ENCODE peak calls at places on chromosomes 1 and 21, in eight cellular contexts. E is endodermal cell; P is adrenal gland; K is CD8-positive, alpha-beta T cell; D is Caco-2; F is esophagus muscularis mucosa; W is cardiac fibroblast; A is AG04449. X is an unnamed sample.

GRCh38 chr1:40712405-40712944 is 21.0 kb downstream of the NFYC start:
- DNase-seq in F (no peak), E (no peak), A (no peak), K (no peak), P (peak), W (no peak), D (no peak), X (no peak)

GRCh38 chr1:5781079-5781478 is 211.1 kb downstream of the NPHP4 start:
- DNase-seq in E (no peak), D (no peak), W (no peak), K (no peak), A (no peak), F (no peak), P (no peak), X (no peak)

GRCh38 chr1:79043506-79043905 is 37.0 kb upstream of the ADGRL4 start:
- DNase-seq in F (no peak), D (no peak), A (peak), K (no peak), E (no peak), W (peak), P (no peak), X (no peak)

GRCh38 chr1:6497215-6497866 is 5.9 kb upstream of the PLEKHG5 start:
- DNase-seq in A (no peak), W (peak), F (no peak), K (peak), P (peak), D (peak), E (peak), X (no peak)

GRCh38 chr1:200184196-200184595 is 156.7 kb downstream of the NR5A2 start:
- DNase-seq in A (no peak), F (no peak), W (peak), K (no peak), D (no peak), P (peak), E (no peak), X (no peak)

GRCh38 chr1:203289281-203289981 is 15.9 kb upstream of the BTG2 start:
- DNase-seq in F (no peak), E (peak), P (no peak), A (no peak), D (no peak), K (peak), W (no peak), X (peak)

GRCh38 chr1:216805233-216805632 is 82.0 kb upstream of the ESRRG start:
- DNase-seq in K (no peak), E (no peak), A (no peak), F (no peak), W (no peak), D (no peak), P (no peak), X (no peak)

GRCh38 chr1:118825619-118826018 is 162.5 kb downstream of the TBX15 start:
- DNase-seq in K (no peak), P (no peak), W (no peak), D (no peak), A (no peak), F (no peak), E (no peak), X (no peak)

GRCh38 chr1:187605736-187606135 is 777.0 kb downstream of the PLA2G4A start:
- DNase-seq in A (no peak), D (no peak), W (no peak), P (no peak), K (no peak), E (no peak), F (no peak), X (no peak)

GRCh38 chr1:10634428-10635384 is 160.0 kb downstream of the PEX14 start:
- DNase-seq in P (no peak), E (no peak), K (no peak), D (no peak), F (no peak), W (no peak), A (no peak), X (no peak)

GRCh38 chr21:46185717-46186116 is 1.5 kb upstream of the SPATC1L start:
- DNase-seq in A (no peak), W (no peak), K (no peak), D (no peak), P (no peak), F (peak), E (no peak), X (no peak)

GRCh38 chr1:9426291-9426711 is 113.0 kb upstream of the SLC25A33 start:
- DNase-seq in F (no peak), P (no peak), D (no peak), E (no peak), W (peak), A (no peak), K (peak), X (peak)

GRCh38 chr1:115642168-115643072 is 650 bp downstream of the VANGL1 start:
- DNase-seq in E (peak), K (peak), D (peak), A (no peak), P (peak), F (peak), W (peak), X (peak)

GRCh38 chr1:53469373-53469772 is 10.2 kb downstream of the DMRTB1 start:
- DNase-seq in K (no peak), W (no peak), F (no peak), A (no peak), P (no peak), D (no peak), E (peak), X (no peak)

GRCh38 chr1:30791853-30792252 is 34.3 kb upstream of the LAPTM5 start:
- DNase-seq in W (no peak), E (no peak), P (no peak), F (no peak), D (no peak), K (no peak), A (no peak), X (no peak)

GRCh38 chr1:54487571-54488050 is 60.4 kb upstream of the ACOT11 start:
- DNase-seq in A (no peak), P (peak), W (no peak), K (no peak), D (no peak), E (peak), F (no peak), X (no peak)

GRCh38 chr1:34268311-34269042 is 91.8 kb downstream of the C1orf94 start:
- DNase-seq in F (peak), D (no peak), E (peak), P (no peak), K (no peak), A (peak), W (no peak), X (no peak)

GRCh38 chr1:16922885-16923431 is 1.2 kb downstream of the CROCC start:
- DNase-seq in F (no peak), P (no peak), E (no peak), A (no peak), D (no peak), W (no peak), K (no peak), X (no peak)

GRCh38 chr1:161086457-161086856 is 2.9 kb downstream of the NECTIN4 start:
- DNase-seq in P (no peak), D (no peak), E (no peak), A (no peak), K (no peak), W (no peak), F (no peak), X (no peak)

GRCh38 chr1:20530261-20530660 is 22.1 kb upstream of the FAM43B start:
- DNase-seq in E (no peak), W (no peak), K (no peak), F (no peak), P (no peak), A (no peak), D (no peak), X (no peak)

GRCh38 chr1:15610167-15610566 is 7.1 kb upstream of the DDI2 start:
- DNase-seq in W (no peak), P (no peak), E (no peak), A (no peak), K (no peak), D (no peak), F (no peak), X (no peak)

GRCh38 chr1:166730299-166730888 is 108.9 kb upstream of the POGK start:
- DNase-seq in K (no peak), W (peak), D (no peak), F (no peak), E (peak), P (no peak), A (no peak), X (no peak)

GRCh38 chr21:38159355-38159754 is 97.4 kb upstream of the KCNJ15 start:
- DNase-seq in E (peak), F (no peak), K (peak), P (peak), D (peak), W (peak), A (peak), X (peak)

GRCh38 chr1:208233546-208233945 is 10.6 kb downstream of the PLXNA2 start:
- DNase-seq in P (no peak), F (no peak), D (no peak), E (peak), K (no peak), A (no peak), W (peak), X (no peak)

GRCh38 chr1:240350910-240351331 is 259.2 kb downstream of the FMN2 start:
- DNase-seq in E (no peak), D (no peak), P (no peak), F (no peak), A (peak), W (peak), K (no peak), X (no peak)

GRCh38 chr1:109667452-109668122 is at the start of gene GSTM2:
- DNase-seq in F (peak), P (peak), A (no peak), D (peak), E (peak), K (peak), W (peak), X (no peak)

GRCh38 chr1:64476251-64476952 is 6.5 kb downstream of the CACHD1 start:
- DNase-seq in W (peak), P (no peak), A (peak), E (no peak), D (no peak), F (no peak), K (no peak), X (no peak)

GRCh38 chr1:207407655-207408256 is 46.4 kb upstream of the CR2 start:
- DNase-seq in F (no peak), D (no peak), W (peak), E (no peak), A (no peak), P (no peak), K (no peak), X (no peak)

GRCh38 chr1:204751883-204752687 is 66.5 kb upstream of the LRRN2 start:
- DNase-seq in K (no peak), W (no peak), D (no peak), E (peak), P (no peak), A (no peak), F (no peak), X (no peak)

GRCh38 chr1:7070389-7071029 is 285.3 kb downstream of the CAMTA1 start:
- DNase-seq in P (peak), D (peak), A (peak), F (no peak), K (peak), W (peak), E (peak), X (peak)

GRCh38 chr21:44496900-44497550 is 41.7 kb downstream of the LRRC3 start:
- DNase-seq in F (no peak), W (no peak), A (no peak), P (no peak), E (peak), D (no peak), K (no peak), X (no peak)

GRCh38 chr1:235238558-235238957 is 77.5 kb upstream of the RBM34 start:
- DNase-seq in P (no peak), F (no peak), K (no peak), A (no peak), D (no peak), E (no peak), W (no peak), X (no peak)

GRCh38 chr1:235236128-235236527 is 75.1 kb upstream of the RBM34 start:
- DNase-seq in P (no peak), F (no peak), D (no peak), E (no peak), W (no peak), A (no peak), K (no peak), X (no peak)

GRCh38 chr1:235244969-235245592 is 82.9 kb downstream of the ARID4B start:
- DNase-seq in E (no peak), P (no peak), W (no peak), K (no peak), F (no peak), D (no peak), A (no peak), X (no peak)

DNA sequence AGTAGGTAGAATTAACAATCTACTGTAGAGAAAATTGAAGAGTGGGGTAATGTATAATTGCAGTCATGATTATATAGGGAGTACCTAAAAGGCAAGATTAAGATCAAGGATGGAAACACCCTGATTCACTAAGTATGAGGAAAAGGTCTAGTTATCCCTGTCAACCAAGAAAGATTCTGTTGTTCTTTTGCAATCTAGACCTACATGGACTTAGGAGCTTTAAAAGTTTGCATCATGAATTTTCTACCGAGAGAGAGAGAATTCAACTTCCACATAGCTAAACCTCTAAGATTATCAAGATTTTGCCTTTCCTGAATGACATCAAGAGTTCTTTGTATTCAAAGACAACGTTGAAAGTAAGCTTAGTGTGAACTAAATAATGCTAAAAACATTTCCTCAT is 78.8 kb upstream of the RBM34 start:
- DNase-seq in P (no peak), E (no peak), W (peak), F (no peak), K (no peak), D (no peak), A (no peak), X (no peak)
- TF ChIP-seq CTCF in P (no peak), E (no peak), W (no peak), F (no peak), K (no peak), D (no peak), A (no peak), X (no peak)

GRCh38 chr1:24767351-24767750 is 22.1 kb downstream of the CLIC4 start:
- DNase-seq in F (peak), P (no peak), D (no peak), K (no peak), W (no peak), E (no peak), A (no peak), X (no peak)

GRCh38 chr1:24768873-24769605 is 23.8 kb downstream of the CLIC4 start:
- DNase-seq in F (peak), E (no peak), K (no peak), P (no peak), W (peak), D (no peak), A (no peak), X (no peak)

GRCh38 chr1:24770891-24771290 is 25.6 kb downstream of the CLIC4 start:
- DNase-seq in K (no peak), P (no peak), F (no peak), D (no peak), A (no peak), E (no peak), W (peak), X (no peak)

GRCh38 chr1:24771574-24771973 is 26.3 kb downstream of the CLIC4 start:
- DNase-seq in K (no peak), A (no peak), P (no peak), W (no peak), E (no peak), D (no peak), F (no peak), X (no peak)

DNA sequence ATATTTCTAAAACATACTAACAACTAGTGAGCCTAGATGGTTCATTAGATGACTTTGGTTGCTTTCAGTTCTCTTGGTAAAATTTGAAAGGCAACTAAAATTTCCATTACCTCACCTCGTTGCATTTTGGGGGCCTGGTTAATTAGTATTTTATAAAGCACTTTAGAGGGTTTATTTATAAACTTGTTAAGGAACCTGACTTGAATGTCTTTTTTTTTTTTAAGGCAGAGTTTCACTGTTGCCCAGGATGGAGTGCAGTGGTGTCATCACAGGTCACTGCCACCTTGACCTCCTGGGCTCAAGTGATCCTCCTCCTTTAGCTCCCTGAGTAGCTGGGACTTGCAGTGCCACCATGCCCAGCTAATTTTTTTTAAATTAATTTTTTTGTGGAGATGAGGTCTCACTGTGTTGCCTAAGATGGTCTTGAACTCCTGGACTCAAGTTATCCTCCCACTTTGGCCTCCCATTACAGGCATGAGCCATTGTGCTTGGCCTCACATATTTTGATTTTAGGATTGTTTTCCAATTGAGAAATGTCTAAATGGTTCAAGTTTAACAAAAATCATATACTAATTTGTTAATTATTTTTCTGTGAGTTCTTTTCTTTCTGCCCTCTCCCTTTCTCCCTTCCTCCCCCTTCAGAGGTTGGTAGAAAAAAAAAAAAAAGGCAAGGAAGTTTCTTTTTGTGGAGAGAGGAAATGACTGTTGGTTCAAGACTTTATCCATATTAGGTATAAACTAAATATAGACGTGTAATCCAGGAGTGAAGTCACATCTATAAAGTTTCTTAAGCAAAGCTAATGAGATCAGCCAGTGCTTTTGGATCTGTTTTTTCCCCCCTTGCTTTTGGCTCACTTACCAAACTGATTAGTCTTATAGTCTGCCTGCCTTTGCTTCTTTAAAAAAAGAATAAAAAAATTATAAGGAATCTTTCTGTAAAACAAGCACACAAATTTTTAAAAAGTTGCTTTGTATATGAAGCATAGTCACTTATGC is 24.7 kb downstream of the CLIC4 start:
- DNase-seq in F (peak), P (no peak), E (no peak), D (no peak), K (no peak), A (peak), W (peak), X (no peak)
- H3K4me3 ChIP-seq in F (no peak), P (no peak), E (no peak), D (no peak), K (no peak), A (no peak), W (no peak), X (no peak)

GRCh38 chr21:40386981-40387380 is 460.0 kb downstream of the DSCAM start:
- DNase-seq in W (no peak), D (no peak), A (no peak), F (no peak), E (no peak), K (no peak), P (no peak), X (no peak)

GRCh38 chr21:40385883-40386282 is 461.1 kb downstream of the DSCAM start:
- DNase-seq in P (no peak), W (no peak), F (no peak), K (no peak), A (no peak), E (no peak), D (no peak), X (no peak)

GRCh38 chr21:40388046-40388445 is 458.9 kb downstream of the DSCAM start:
- DNase-seq in D (no peak), W (no peak), F (no peak), K (no peak), A (no peak), E (no peak), P (no peak), X (no peak)

GRCh38 chr21:40383951-40384350 is 463.0 kb downstream of the DSCAM start:
- DNase-seq in K (no peak), W (no peak), D (no peak), A (no peak), P (no peak), F (no peak), E (no peak), X (no peak)

GRCh38 chr21:40386301-40386911 is 460.6 kb downstream of the DSCAM start:
- DNase-seq in E (peak), K (no peak), F (no peak), W (no peak), P (peak), D (peak), A (no peak), X (no peak)
- TF ChIP-seq CTCF in E (peak), K (peak), F (peak), W (peak), P (peak), D (peak), A (peak), X (no peak)

DNA sequence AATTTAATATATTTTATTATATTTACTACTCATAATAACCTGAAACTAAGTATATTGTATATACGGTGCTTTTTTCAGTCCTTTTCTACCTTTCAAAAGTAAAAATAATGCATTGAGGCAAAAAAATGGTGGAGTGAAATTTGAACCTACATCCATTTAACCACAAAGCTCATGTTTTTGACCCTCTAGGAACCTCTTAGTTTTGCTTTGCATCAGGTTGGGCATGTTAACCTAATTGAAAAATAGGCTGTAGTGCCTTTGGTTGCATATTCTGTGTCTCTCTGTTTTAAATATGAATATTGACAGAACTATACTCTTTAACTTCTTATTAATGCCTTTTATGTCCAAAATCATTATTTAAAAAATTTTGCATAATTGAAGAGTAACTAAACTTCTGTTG is 3.8 kb downstream of the SGIP1 start:
- DNase-seq in W (no peak), K (no peak), F (no peak), P (no peak), E (no peak), A (no peak), D (no peak), X (no peak)
- H3K4me3 ChIP-seq in W (no peak), K (no peak), F (no peak), P (no peak), E (no peak), A (no peak), D (no peak), X (no peak)